ENCODE peak calls at places on chromosomes 7 and 10, in ten cellular contexts. P is AG09309, I is left ventricle myocardium inferior, O is choroid plexus epithelial cell, E is pancreas, K is transverse colon, N is heart right ventricle, D is chondrocyte, Q is cardiac fibroblast, U is lower lobe of right lung. R is an unnamed sample.

GRCh38 chr7:15625456-15625855 is 61.0 kb downstream of the MEOX2 start:
- DNase-seq in Q (no peak), I (no peak), D (no peak), P (no peak), E (no peak), N (no peak), U (no peak), K (no peak), O (peak), R (no peak)

GRCh38 chr10:13589316-13589715 is 2.6 kb downstream of the PRPF18 start:
- DNase-seq in O (peak), E (no peak), Q (no peak), U (no peak), K (no peak), I (no peak), N (no peak), D (no peak), P (no peak), R (no peak)

GRCh38 chr10:124053971-124054370 is 39.4 kb downstream of the CHST15 start:
- DNase-seq in N (no peak), P (no peak), I (no peak), E (no peak), Q (peak), O (peak), D (no peak), K (no peak), U (no peak), R (no peak)

GRCh38 chr7:101315336-101315735 is 6.3 kb downstream of the IFT22 start:
- DNase-seq in Q (peak), N (no peak), O (peak), I (no peak), E (no peak), P (no peak), U (no peak), D (no peak), K (peak), R (no peak)

GRCh38 chr10:218753-219152 is 83.5 kb downstream of the ZMYND11 start:
- DNase-seq in D (no peak), O (peak), I (no peak), Q (peak), E (no peak), K (no peak), P (no peak), N (no peak), U (no peak), R (no peak)

GRCh38 chr7:142853739-142854504 is 954 bp upstream of the EPHB6 start:
- DNase-seq in P (no peak), E (peak), N (peak), K (peak), O (peak), U (peak), Q (peak), D (no peak), I (peak), R (no peak)

GRCh38 chr10:127715249-127715648 is 21.7 kb upstream of the FOXI2 start:
- DNase-seq in Q (no peak), E (no peak), D (no peak), U (no peak), N (no peak), P (no peak), K (no peak), O (no peak), I (no peak), R (no peak)

GRCh38 chr10:323651-324293 is 188.5 kb downstream of the ZMYND11 start:
- DNase-seq in E (no peak), U (peak), I (peak), O (peak), D (no peak), K (peak), P (peak), N (peak), Q (peak), R (peak)

GRCh38 chr10:22690614-22691431 is 23.6 kb downstream of the PIP4K2A start:
- DNase-seq in Q (peak), U (no peak), P (no peak), E (no peak), K (no peak), O (peak), N (no peak), I (no peak), D (no peak), R (no peak)

GRCh38 chr10:103806376-103807320 is 48.7 kb downstream of the SH3PXD2A start:
- DNase-seq in E (no peak), P (no peak), I (peak), O (no peak), N (no peak), D (peak), K (no peak), U (no peak), Q (no peak), R (no peak)

GRCh38 chr10:61939575-61940301 is 38.2 kb downstream of the ARID5B start:
- DNase-seq in E (no peak), P (peak), I (no peak), K (no peak), Q (peak), D (no peak), O (peak), U (no peak), N (no peak), R (no peak)

GRCh38 chr7:7786595-7786994 is 68.2 kb upstream of the RPA3 start:
- DNase-seq in E (no peak), K (no peak), P (no peak), U (no peak), D (no peak), O (no peak), Q (no peak), I (no peak), N (no peak), R (no peak)

GRCh38 chr10:99555371-99556224 is 22.9 kb downstream of the NKX2-3 start:
- DNase-seq in D (no peak), U (no peak), Q (no peak), E (no peak), N (no peak), O (peak), I (no peak), K (no peak), P (no peak), R (no peak)

GRCh38 chr10:122468923-122469781 is 7.8 kb downstream of the HTRA1 start:
- DNase-seq in U (no peak), D (no peak), P (peak), K (no peak), E (no peak), Q (peak), I (no peak), O (peak), N (no peak), R (peak)

GRCh38 chr10:15744217-15744865 is 24.6 kb upstream of the ITGA8 start:
- DNase-seq in E (no peak), N (no peak), Q (peak), U (no peak), P (no peak), O (peak), D (no peak), K (peak), I (no peak), R (peak)

GRCh38 chr7:36862685-36863375 is 138.5 kb upstream of the AOAH start:
- DNase-seq in K (no peak), E (no peak), U (no peak), I (no peak), N (no peak), Q (no peak), P (no peak), D (no peak), O (no peak), R (no peak)

GRCh38 chr10:12934777-12935176 is 66.7 kb downstream of the CCDC3 start:
- DNase-seq in K (no peak), N (no peak), P (no peak), E (no peak), U (no peak), Q (peak), I (no peak), D (no peak), O (peak), R (peak)

GRCh38 chr10:22849077-22849810 is 78.6 kb upstream of the ARMC3 start:
- DNase-seq in I (peak), N (peak), D (no peak), E (peak), K (peak), O (peak), Q (peak), P (no peak), U (peak), R (no peak)

GRCh38 chr10:72470670-72471069 is 116.0 kb upstream of the DNAJB12 start:
- DNase-seq in N (no peak), Q (no peak), E (no peak), K (no peak), I (no peak), P (no peak), D (no peak), U (no peak), O (no peak), R (no peak)

GRCh38 chr7:36880108-36880507 is 155.8 kb upstream of the AOAH start:
- DNase-seq in O (no peak), U (no peak), K (no peak), I (no peak), N (no peak), Q (no peak), E (no peak), P (no peak), D (no peak), R (no peak)

GRCh38 chr7:94276797-94277196 is 117.9 kb upstream of the COL1A2 start:
- DNase-seq in I (no peak), E (no peak), K (no peak), U (no peak), D (no peak), P (no peak), N (no peak), Q (peak), O (peak), R (no peak)

GRCh38 chr7:129785457-129786178 is 167.1 kb downstream of the UBE2H start:
- DNase-seq in U (no peak), D (no peak), E (no peak), N (no peak), P (no peak), O (no peak), Q (no peak), I (no peak), K (no peak), R (no peak)

GRCh38 chr10:89644967-89645741 is at the start of gene PANK1:
- DNase-seq in O (peak), I (peak), E (peak), P (no peak), U (peak), N (peak), K (peak), Q (peak), D (peak), R (no peak)

GRCh38 chr10:120456143-120456625 is 843 bp upstream of the PLPP4 start:
- DNase-seq in O (no peak), N (no peak), D (no peak), P (no peak), Q (no peak), K (no peak), I (no peak), U (no peak), E (peak), R (no peak)

GRCh38 chr7:107826451-107826850 is 23.4 kb upstream of the SLC26A3 start:
- DNase-seq in E (no peak), O (no peak), Q (no peak), K (no peak), I (no peak), U (no peak), D (no peak), N (no peak), P (no peak), R (no peak)

GRCh38 chr7:70042533-70042932 is 444.3 kb downstream of the AUTS2 start:
- DNase-seq in U (no peak), D (no peak), Q (peak), O (peak), N (no peak), P (peak), E (no peak), K (no peak), I (no peak), R (peak)

GRCh38 chr10:13115832-13116793 is 16.1 kb downstream of the OPTN start:
- DNase-seq in D (no peak), I (no peak), O (no peak), Q (no peak), N (no peak), U (no peak), P (no peak), K (peak), E (no peak), R (no peak)

GRCh38 chr7:75727881-75728592 is 10.7 kb downstream of the HIP1 start:
- DNase-seq in N (peak), O (peak), Q (peak), D (peak), P (no peak), I (peak), E (peak), K (peak), U (peak), R (no peak)

GRCh38 chr10:36164556-36165504 is 522.7 kb upstream of the FZD8 start:
- DNase-seq in D (no peak), I (no peak), O (no peak), N (no peak), U (no peak), E (no peak), P (no peak), K (no peak), Q (no peak), R (no peak)

GRCh38 chr10:86642021-86642420 is 12.3 kb upstream of the OPN4 start:
- DNase-seq in N (no peak), U (no peak), I (no peak), E (no peak), Q (no peak), K (no peak), O (no peak), P (no peak), D (no peak), R (no peak)

GRCh38 chr10:86644412-86645110 is 9.8 kb upstream of the OPN4 start:
- DNase-seq in D (no peak), Q (no peak), U (no peak), K (no peak), E (no peak), P (no peak), N (no peak), I (no peak), O (peak), R (no peak)

GRCh38 chr10:86645111-86645445 is 9.3 kb upstream of the OPN4 start:
- DNase-seq in P (no peak), I (no peak), K (no peak), N (no peak), O (no peak), D (no peak), U (no peak), Q (no peak), E (no peak), R (no peak)

GRCh38 chr10:86646532-86646931 is 7.8 kb upstream of the OPN4 start:
- DNase-seq in K (no peak), Q (no peak), O (no peak), N (no peak), U (no peak), E (no peak), P (no peak), I (no peak), D (no peak), R (no peak)

GRCh38 chr10:86642499-86642898 is 11.8 kb upstream of the OPN4 start:
- DNase-seq in N (no peak), U (no peak), I (no peak), K (no peak), O (no peak), Q (no peak), E (no peak), D (no peak), P (no peak), R (no peak)
- TF ChIP-seq CTCF in N (peak), U (no peak), I (no peak), K (no peak), O (peak), Q (no peak), E (no peak), D (no peak), P (no peak), R (no peak)

GRCh38 chr7:6556196-6556595 is 4.9 kb upstream of the GRID2IP start:
- DNase-seq in U (no peak), O (no peak), K (peak), D (no peak), P (no peak), Q (no peak), E (no peak), I (no peak), N (no peak), R (no peak)
- TF ChIP-seq CTCF in U (peak), O (peak), K (no peak), D (peak), P (no peak), Q (no peak), E (no peak), I (no peak), N (no peak), R (peak)

GRCh38 chr7:64636386-64636785 is 29.5 kb upstream of the ZNF107 start:
- DNase-seq in P (no peak), D (no peak), O (no peak), U (no peak), I (no peak), E (no peak), Q (no peak), N (no peak), K (no peak), R (no peak)
- TF ChIP-seq CTCF in P (no peak), D (peak), O (no peak), U (no peak), I (peak), E (no peak), Q (peak), N (no peak), K (no peak), R (peak)

DNA sequence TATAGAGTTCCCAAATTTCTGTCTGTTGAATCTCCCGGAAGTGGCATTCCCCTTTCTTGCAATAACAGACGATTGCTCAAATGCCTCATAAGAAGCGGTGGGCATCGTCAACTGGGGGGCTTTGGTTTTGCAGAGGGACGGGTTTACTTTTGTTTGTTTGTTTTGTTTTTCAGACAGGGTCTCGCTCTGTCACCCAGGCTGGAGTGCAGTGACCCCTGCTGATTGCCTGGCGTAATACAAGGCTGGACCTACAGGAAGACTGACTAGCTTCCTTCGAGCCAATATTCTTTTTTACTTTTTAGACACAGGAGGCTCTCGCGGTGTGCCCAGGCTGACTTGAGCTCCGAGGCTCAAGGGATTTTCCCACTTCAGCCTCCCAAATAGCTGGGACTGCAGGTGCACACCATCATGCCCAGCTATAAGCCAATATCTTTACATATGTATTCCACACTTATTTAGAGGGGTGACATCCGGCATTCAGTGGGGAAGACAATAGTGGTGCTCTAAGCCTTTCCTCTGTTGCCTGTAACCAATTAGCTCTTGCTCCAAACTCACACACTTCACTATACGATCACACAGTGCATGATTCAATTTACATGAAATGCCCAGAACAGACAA is 58.1 kb downstream of the FHIP2A start:
- DNase-seq in K (peak), Q (peak), N (peak), D (no peak), O (peak), U (no peak), I (no peak), E (no peak), P (no peak), R (no peak)
- TF ChIP-seq CTCF in K (peak), Q (peak), N (peak), D (peak), O (peak), U (peak), I (peak), E (no peak), P (peak), R (peak)

GRCh38 chr7:10708447-10708846 is 265.2 kb upstream of the PHF14 start:
- DNase-seq in U (no peak), P (no peak), D (no peak), N (no peak), Q (no peak), I (no peak), O (no peak), E (no peak), K (no peak), R (no peak)
- TF ChIP-seq CTCF in U (no peak), P (no peak), D (peak), N (no peak), Q (no peak), I (no peak), O (no peak), E (no peak), K (no peak), R (peak)

DNA sequence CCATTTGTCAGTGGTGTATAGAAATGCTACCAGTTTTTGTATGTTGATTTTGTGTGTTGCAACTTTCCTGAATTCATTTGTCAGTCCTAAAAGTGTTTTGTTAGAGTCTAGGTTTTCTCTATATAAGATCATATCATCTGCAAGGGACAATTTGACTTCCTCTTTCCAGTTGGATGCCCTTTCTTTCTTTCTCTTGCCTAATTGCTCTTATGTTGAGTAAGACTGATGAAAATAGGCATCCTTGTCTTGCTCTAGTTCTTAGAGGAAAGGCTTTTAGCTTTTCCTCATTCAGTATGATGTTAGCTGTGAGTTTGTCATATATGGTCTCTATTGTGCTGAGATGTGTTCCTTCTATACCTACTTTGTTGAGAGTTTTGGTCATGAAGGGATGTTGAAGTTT is 161.7 kb upstream of the TPK1 start:
- DNase-seq in U (no peak), O (no peak), D (no peak), E (no peak), I (no peak), N (no peak), Q (no peak), P (no peak), K (no peak), R (no peak)
- TF ChIP-seq CTCF in U (no peak), O (no peak), D (no peak), E (no peak), I (no peak), N (no peak), Q (no peak), P (no peak), K (no peak), R (no peak)

DNA sequence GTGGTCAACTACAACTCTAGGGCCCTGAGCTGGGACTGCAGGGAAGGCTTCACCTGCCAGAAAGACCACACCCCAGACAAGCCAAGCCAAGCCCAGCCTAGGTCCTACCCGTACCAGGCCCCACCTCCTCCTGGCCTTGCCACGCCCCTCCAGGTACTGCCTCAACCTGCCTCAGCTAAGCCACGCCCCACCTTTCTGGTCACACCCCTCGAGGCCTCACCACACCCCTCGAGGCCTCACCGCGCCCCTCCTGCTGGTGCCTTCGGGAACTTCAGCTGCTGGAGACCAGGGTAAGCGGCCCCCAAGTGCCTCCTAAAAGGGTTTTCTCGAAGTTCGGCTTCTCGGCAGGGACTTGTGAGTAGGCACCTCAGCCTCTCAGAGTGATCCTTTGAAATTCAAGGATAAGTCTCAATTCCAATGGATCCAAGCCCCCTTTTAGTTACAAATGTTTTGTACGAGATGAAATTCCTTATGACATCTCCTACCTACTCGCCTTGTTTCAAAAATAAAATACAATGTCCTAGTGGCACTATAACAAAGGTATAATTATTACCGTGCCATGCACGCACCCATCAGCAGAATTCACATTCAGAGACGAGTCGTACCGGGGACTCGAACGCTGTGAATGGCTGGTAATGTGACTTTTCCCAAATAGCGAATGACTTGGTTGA is 171.2 kb downstream of the ARHGAP21 start:
- DNase-seq in O (peak), Q (no peak), U (peak), K (peak), P (no peak), N (no peak), I (no peak), E (peak), D (no peak), R (no peak)
- TF ChIP-seq CTCF in O (peak), Q (peak), U (peak), K (peak), P (peak), N (no peak), I (peak), E (no peak), D (peak), R (peak)

GRCh38 chr7:988963-989529 is 6.1 kb downstream of the CYP2W1 start:
- DNase-seq in U (no peak), P (no peak), N (no peak), Q (peak), I (no peak), O (no peak), K (no peak), E (peak), D (no peak), R (no peak)
- TF ChIP-seq CTCF in U (no peak), P (no peak), N (no peak), Q (no peak), I (no peak), O (no peak), K (no peak), E (no peak), D (no peak), R (no peak)

R was measured in epithelial cell of proximal tubule.